ENCODE peak calls at places on chromosomes 4 and X, in six cellular contexts. O, U, N, D, X and A are unnamed samples.

GRCh38 chr4:6372649-6373525 is 99.5 kb downstream of the PPP2R2C start:
- DNase-seq in O (no peak), U (no peak), N (peak), D (no peak), X (peak), A (peak)

GRCh38 chr4:5912614-5913019 is 19.7 kb upstream of the CRMP1 start:
- DNase-seq in O (no peak), U (no peak), N (no peak), D (no peak), X (no peak), A (no peak)

GRCh38 chrX:82218361-82218760 is 1016.5 kb downstream of the SH3BGRL start:
- DNase-seq in O (no peak), U (no peak), N (no peak), D (no peak), X (peak), A (peak)

GRCh38 chr4:10069065-10069626 is 47.5 kb downstream of the WDR1 start:
- DNase-seq in O (no peak), U (no peak), N (no peak), D (no peak), X (no peak), A (no peak)

GRCh38 chr4:7339751-7340552 is 94.8 kb downstream of the PSAPL1 start:
- DNase-seq in O (no peak), U (no peak), N (no peak), D (no peak), X (no peak), A (no peak)

GRCh38 chr4:151522790-151523332 is 113.9 kb downstream of the FHIP1A start:
- DNase-seq in O (no peak), U (no peak), N (no peak), D (no peak), X (no peak), A (no peak)

GRCh38 chr4:13285336-13285735 is 198.8 kb downstream of the RAB28 start:
- DNase-seq in O (no peak), U (no peak), N (no peak), D (no peak), X (no peak), A (no peak)

GRCh38 chrX:41737065-41737464 is 13.1 kb downstream of the GPR82 start:
- DNase-seq in O (no peak), U (no peak), N (no peak), D (no peak), X (no peak), A (no peak)

GRCh38 chrX:23127586-23127985 is 127.8 kb downstream of the DDX53 start:
- DNase-seq in O (no peak), U (no peak), N (no peak), D (no peak), X (no peak), A (no peak)

GRCh38 chrX:119228506-119229290 is 7.4 kb upstream of the PGRMC1 start:
- DNase-seq in O (no peak), U (no peak), N (no peak), D (no peak), X (peak), A (no peak)

GRCh38 chr4:83109480-83110221 is 4.9 kb downstream of the PLAC8 start:
- DNase-seq in O (no peak), U (peak), N (no peak), D (peak), X (peak), A (no peak)

GRCh38 chr4:124343711-124344110 is 368.8 kb downstream of the ANKRD50 start:
- DNase-seq in O (no peak), U (no peak), N (no peak), D (no peak), X (no peak), A (no peak)

GRCh38 chrX:154317391-154318000 is 21.9 kb downstream of the TKTL1 start:
- DNase-seq in O (no peak), U (no peak), N (no peak), D (no peak), X (peak), A (no peak)

GRCh38 chr4:80184053-80184790 is 13.1 kb upstream of the PRDM8 start:
- DNase-seq in O (peak), U (peak), N (peak), D (peak), X (peak), A (no peak)

GRCh38 chrX:109719262-109719661 is 13.8 kb downstream of the ACSL4 start:
- DNase-seq in O (no peak), U (no peak), N (no peak), D (no peak), X (no peak), A (no peak)

GRCh38 chrX:105552395-105552794 is 269.9 kb upstream of the NRK start:
- DNase-seq in O (no peak), U (no peak), N (no peak), D (no peak), X (peak), A (no peak)

GRCh38 chrX:22365460-22365859 is 92.7 kb downstream of the CBLL2 start:
- DNase-seq in O (no peak), U (no peak), N (no peak), D (no peak), X (peak), A (no peak)

GRCh38 chrX:3820170-3820569 is 106.7 kb upstream of the PRKX start:
- DNase-seq in O (no peak), U (no peak), N (no peak), D (no peak), X (no peak), A (no peak)

GRCh38 chr4:173301518-173302201 is 32.5 kb downstream of the HMGB2 start:
- DNase-seq in O (no peak), U (no peak), N (no peak), D (no peak), X (peak), A (no peak)

GRCh38 chrX:20477836-20478532 is 211.3 kb upstream of the RPS6KA3 start:
- DNase-seq in O (no peak), U (no peak), N (no peak), D (no peak), X (no peak), A (no peak)

GRCh38 chrX:119251381-119251780 is 15.3 kb downstream of the PGRMC1 start:
- DNase-seq in O (no peak), U (no peak), N (no peak), D (no peak), X (no peak), A (no peak)

GRCh38 chr4:105952596-105952995 is 57.3 kb downstream of the NPNT start:
- DNase-seq in O (no peak), U (no peak), N (no peak), D (no peak), X (no peak), A (no peak)

GRCh38 chr4:5940470-5941203 is 47.8 kb upstream of the CRMP1 start:
- DNase-seq in O (no peak), U (no peak), N (no peak), D (peak), X (no peak), A (peak)

GRCh38 chrX:19007868-19008267 is 24.0 kb upstream of the PHKA2 start:
- DNase-seq in O (no peak), U (no peak), N (no peak), D (no peak), X (no peak), A (no peak)

GRCh38 chr4:110637408-110638131 is 14.7 kb upstream of the PITX2 start:
- DNase-seq in O (no peak), U (no peak), N (no peak), D (no peak), X (no peak), A (no peak)

GRCh38 chrX:38803609-38804480 is 2.6 kb downstream of the MID1IP1 start:
- DNase-seq in O (peak), U (peak), N (peak), D (peak), X (peak), A (peak)

GRCh38 chr4:98482847-98483806 is 175.3 kb downstream of the TSPAN5 start:
- DNase-seq in O (no peak), U (no peak), N (no peak), D (no peak), X (peak), A (no peak)

GRCh38 chr4:32042486-32042885 is 1322.3 kb downstream of the PCDH7 start:
- DNase-seq in O (no peak), U (no peak), N (no peak), D (no peak), X (no peak), A (peak)

GRCh38 chr4:163748474-163748873 is 254.0 kb downstream of the TMA16 start:
- DNase-seq in O (no peak), U (no peak), N (no peak), D (no peak), X (peak), A (no peak)

GRCh38 chr4:123672987-123673386 is 276.4 kb downstream of the SPRY1 start:
- DNase-seq in O (no peak), U (no peak), N (no peak), D (no peak), X (peak), A (no peak)

GRCh38 chr4:47499705-47500104 is 14.6 kb downstream of the ATP10D start:
- DNase-seq in O (no peak), U (no peak), N (no peak), D (no peak), X (no peak), A (no peak)

GRCh38 chrX:103932133-103932532 is 30.3 kb upstream of the TMSB15B start:
- DNase-seq in O (no peak), U (no peak), N (no peak), D (no peak), X (no peak), A (no peak)

GRCh38 chrX:38929966-38930421 is 128.7 kb downstream of the MID1IP1 start:
- DNase-seq in O (no peak), U (no peak), N (no peak), D (peak), X (no peak), A (no peak)

GRCh38 chr4:142201041-142201440 is 564.7 kb downstream of the IL15 start:
- DNase-seq in O (no peak), U (no peak), N (no peak), D (no peak), X (no peak), A (no peak)

GRCh38 chr4:79653871-79654270 is 245.8 kb upstream of the GK2 start:
- DNase-seq in O (no peak), U (no peak), N (no peak), D (no peak), X (no peak), A (no peak)

GRCh38 chrX:40205471-40205870 is 107.7 kb upstream of the BCOR start:
- DNase-seq in O (no peak), U (no peak), N (no peak), D (no peak), X (no peak), A (no peak)

GRCh38 chr4:55303818-55304217 is 42.2 kb upstream of the SRD5A3 start:
- DNase-seq in O (no peak), U (no peak), N (no peak), D (no peak), X (peak), A (no peak)

DNA sequence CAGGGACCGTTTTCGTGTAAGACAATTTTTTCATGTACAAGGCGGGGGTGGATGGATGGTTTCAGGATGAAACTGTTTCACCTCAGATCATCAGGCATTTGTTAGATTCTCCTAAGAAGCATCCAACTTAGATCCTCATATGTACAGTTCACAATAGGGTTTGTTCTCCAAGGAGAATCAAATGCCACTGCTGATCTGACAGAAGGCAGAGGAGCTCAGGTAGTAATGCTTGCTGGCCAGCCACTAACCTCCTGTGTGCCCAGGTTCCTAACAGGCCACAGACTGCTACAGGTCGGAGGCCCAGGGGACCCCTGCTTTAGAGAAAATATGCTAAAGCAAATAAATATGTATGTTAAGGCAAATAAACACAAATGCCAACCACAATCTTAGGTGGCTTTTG is 61.3 kb downstream of the PPP3CA start:
- DNase-seq in O (no peak), U (no peak), N (no peak), D (no peak), X (no peak), A (no peak)
- TF ChIP-seq CTCF in O (no peak), U (no peak), N (no peak), D (no peak), X (no peak), A (no peak)

GRCh38 chr4:156241896-156242295 is 288.2 kb upstream of the CTSO start:
- DNase-seq in O (no peak), U (no peak), N (no peak), D (no peak), X (no peak), A (no peak)
- H3K4me3 ChIP-seq in O (no peak), U (no peak), N (no peak), D (no peak), X (no peak), A (no peak)

DNA sequence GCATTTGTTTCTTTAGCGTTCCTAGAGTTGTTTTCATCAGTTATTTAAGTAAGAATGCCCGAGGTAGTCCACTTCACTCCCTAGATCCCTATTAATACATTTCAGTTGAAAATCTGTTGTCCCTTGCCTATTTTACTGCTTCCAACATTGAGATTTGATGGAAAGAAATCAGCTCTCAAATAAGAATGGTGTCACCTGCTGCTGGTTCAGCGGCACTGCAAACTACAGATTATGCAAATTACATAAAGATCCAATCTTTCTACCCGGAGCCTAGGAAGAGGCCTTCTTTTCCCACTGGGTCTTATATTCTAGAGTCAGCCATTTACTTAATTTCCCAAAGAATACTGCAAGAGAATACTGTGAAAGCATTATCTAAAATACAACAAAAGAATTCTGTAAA is 597.6 kb upstream of the MAGEB2 start:
- DNase-seq in O (no peak), U (no peak), N (peak), D (no peak), X (peak), A (no peak)
- TF ChIP-seq CTCF in O (no peak), U (no peak), N (peak), D (no peak), X (no peak), A (peak)

GRCh38 chrX:132875705-132876508 is 82.5 kb downstream of the HS6ST2 start:
- DNase-seq in O (no peak), U (no peak), N (no peak), D (no peak), X (no peak), A (peak)

GRCh38 chrX:132877954-132878536 is 80.4 kb downstream of the HS6ST2 start:
- DNase-seq in O (no peak), U (no peak), N (no peak), D (no peak), X (no peak), A (no peak)

GRCh38 chrX:132876933-132877332 is 81.5 kb downstream of the HS6ST2 start:
- DNase-seq in O (no peak), U (no peak), N (no peak), D (no peak), X (no peak), A (peak)

DNA sequence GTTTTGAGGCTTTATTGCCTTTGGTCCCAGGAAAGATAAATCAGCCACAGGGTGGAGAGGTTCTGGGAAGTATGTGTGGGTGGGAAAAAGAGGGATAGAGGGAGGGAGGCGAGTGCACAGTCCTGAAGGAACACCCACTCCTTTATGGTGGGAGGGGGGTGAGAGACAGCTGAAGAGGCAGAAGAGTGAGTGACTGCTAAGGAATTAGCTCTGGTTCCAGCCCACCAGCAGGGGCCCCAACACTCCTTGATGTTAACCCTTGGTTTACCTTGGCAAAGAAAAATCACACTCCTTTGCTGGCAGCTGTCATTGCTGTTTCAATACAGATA is 82.0 kb downstream of the HS6ST2 start:
- DNase-seq in O (no peak), U (no peak), N (no peak), D (no peak), X (no peak), A (no peak)
- H3K4me3 ChIP-seq in O (no peak), U (no peak), N (no peak), D (no peak), X (no peak), A (no peak)

DNA sequence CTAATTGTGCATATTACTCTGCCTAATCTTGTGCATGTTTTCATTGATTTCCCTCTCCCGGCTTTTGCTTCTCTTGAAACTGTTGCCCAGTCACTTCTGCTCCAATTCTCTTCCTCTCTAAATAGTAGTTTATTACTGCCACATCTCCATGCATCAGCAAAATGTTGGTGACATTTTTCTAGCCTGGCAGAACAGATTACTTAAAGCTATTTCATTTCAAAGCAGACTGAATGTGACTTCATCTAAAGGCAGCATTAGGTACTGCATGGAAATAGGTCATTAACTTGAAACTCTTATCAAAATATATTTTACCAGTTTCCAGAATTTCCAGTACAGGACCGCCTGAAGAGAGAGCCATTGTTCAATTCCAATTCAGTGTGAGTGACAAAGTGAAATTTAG is 52.4 kb downstream of the HPGDS start:
- DNase-seq in O (no peak), U (no peak), N (no peak), D (no peak), X (peak), A (no peak)
- TF ChIP-seq CTCF in O (no peak), U (no peak), N (no peak), D (no peak), X (no peak), A (no peak)

DNA sequence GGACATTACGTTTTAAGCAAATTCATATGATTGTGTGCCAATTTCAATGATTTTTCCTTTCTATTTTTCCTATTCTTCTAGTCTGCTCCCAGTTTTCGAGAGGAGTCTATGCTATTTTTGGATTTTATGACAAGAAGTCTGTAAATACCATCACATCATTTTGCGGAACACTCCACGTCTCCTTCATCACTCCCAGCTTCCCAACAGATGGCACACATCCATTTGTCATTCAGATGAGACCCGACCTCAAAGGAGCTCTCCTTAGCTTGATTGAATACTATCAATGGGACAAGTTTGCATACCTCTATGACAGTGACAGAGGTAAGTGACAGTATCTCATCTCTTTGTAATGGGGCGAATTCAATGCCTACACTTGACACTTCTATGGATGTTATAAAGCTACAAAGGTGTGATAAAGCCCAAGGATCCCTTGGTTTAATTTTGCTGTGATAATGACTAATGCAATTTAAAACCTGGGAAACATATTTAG is 83.0 kb downstream of the GRIA2 start:
- DNase-seq in O (no peak), U (no peak), N (no peak), D (no peak), X (no peak), A (no peak)
- H3K4me3 ChIP-seq in O (no peak), U (no peak), N (no peak), D (no peak), X (no peak), A (no peak)

GRCh38 chrX:137548261-137548660 is 17.7 kb upstream of the ZIC3 start:
- DNase-seq in O (no peak), U (no peak), N (no peak), D (no peak), X (no peak), A (no peak)
- TF ChIP-seq CTCF in O (no peak), U (no peak), N (no peak), D (no peak), X (no peak), A (no peak)

GRCh38 chr4:109301691-109302365 is 630 bp downstream of the COL25A1 start:
- DNase-seq in O (no peak), U (peak), N (no peak), D (no peak), X (no peak), A (no peak)
- H3K4me3 ChIP-seq in O (peak), U (peak), N (peak), D (peak), X (peak), A (peak)

DNA sequence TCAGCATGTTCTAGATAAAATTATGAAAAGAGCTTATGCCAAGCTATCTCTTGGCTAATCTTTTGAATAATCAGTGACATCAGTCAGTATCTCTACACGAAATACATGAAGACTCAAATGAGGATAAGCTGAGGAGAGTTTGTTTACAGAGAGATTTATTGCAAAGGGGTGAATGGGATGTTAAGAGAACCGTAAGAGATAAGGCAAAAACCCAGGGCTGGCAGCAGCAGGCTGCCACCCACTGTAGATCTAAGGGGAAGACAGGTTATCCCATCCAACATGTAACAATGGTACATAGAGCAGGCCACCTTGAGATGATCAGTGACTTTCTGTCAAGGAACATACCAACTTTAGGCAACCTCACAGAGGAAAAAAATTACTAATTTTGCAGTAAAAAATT is 432.1 kb upstream of the NR3C2 start:
- DNase-seq in O (no peak), U (no peak), N (no peak), D (no peak), X (no peak), A (peak)
- TF ChIP-seq CTCF in O (no peak), U (no peak), N (no peak), D (no peak), X (no peak), A (peak)